ENCODE peak calls at places on chromosomes 16 and 17, in four cellular contexts. S is kidney tubule cell, F is amniotic stem cell, D is pons. G is an unnamed sample.

GRCh38 chr16:88593489-88593888 is 23.3 kb downstream of the ZC3H18 start:
- DNase-seq in F (no peak), S (no peak), D (peak), G (peak)

GRCh38 chr17:80482555-80483308 is 6.3 kb upstream of the NPTX1 start:
- DNase-seq in D (no peak), S (no peak), F (no peak), G (no peak)

GRCh38 chr17:43840814-43841213 is 6.2 kb upstream of the CD300LG start:
- DNase-seq in F (no peak), S (peak), D (no peak), G (peak)

GRCh38 chr16:3180445-3180878 is 7.5 kb upstream of the OR1F1 start:
- DNase-seq in D (no peak), S (peak), F (no peak), G (peak)

GRCh38 chr16:89256651-89257254 is 39.2 kb downstream of the ZNF778 start:
- DNase-seq in S (peak), F (peak), D (peak), G (no peak)

GRCh38 chr16:77223184-77223583 is 24.0 kb downstream of the SYCE1L start:
- DNase-seq in D (no peak), S (no peak), F (no peak), G (no peak)

GRCh38 chr16:22012241-22012640 is 4.3 kb downstream of the MOSMO start:
- DNase-seq in F (no peak), S (no peak), D (no peak), G (no peak)

GRCh38 chr16:80744856-80745255 is 59.5 kb downstream of the CDYL2 start:
- DNase-seq in D (no peak), F (no peak), S (no peak), G (no peak)

GRCh38 chr17:39736319-39737165 is 1.2 kb upstream of the GRB7 start:
- DNase-seq in F (no peak), S (peak), D (no peak), G (no peak)

GRCh38 chr16:21593530-21594289 is 5.7 kb upstream of the METTL9 start:
- DNase-seq in F (no peak), D (no peak), S (no peak), G (no peak)

GRCh38 chr17:17433260-17433659 is 43.5 kb upstream of the MED9 start:
- DNase-seq in S (no peak), F (no peak), D (no peak), G (no peak)

GRCh38 chr17:62581769-62582168 is 45.7 kb upstream of the MRC2 start:
- DNase-seq in S (no peak), D (no peak), F (no peak), G (no peak)

GRCh38 chr16:66467611-66468010 is 40.5 kb downstream of the BEAN1 start:
- DNase-seq in F (no peak), S (no peak), D (no peak), G (no peak)

GRCh38 chr17:72763981-72764380 is 328.5 kb downstream of the SLC39A11 start:
- DNase-seq in S (no peak), D (no peak), F (no peak), G (no peak)

GRCh38 chr16:12276631-12277030 is 300.1 kb downstream of the SNX29 start:
- DNase-seq in F (no peak), S (no peak), D (no peak), G (no peak)

GRCh38 chr16:48918520-48919258 is 308.7 kb upstream of the N4BP1 start:
- DNase-seq in F (no peak), D (no peak), S (peak), G (no peak)

GRCh38 chr16:69386596-69386995 is 789 bp upstream of the TERF2 start:
- DNase-seq in S (no peak), F (no peak), D (no peak), G (no peak)

GRCh38 chr16:21222495-21223337 is 10.8 kb upstream of the ANKS4B start:
- DNase-seq in F (no peak), D (no peak), S (peak), G (no peak)

GRCh38 chr16:67936876-67937605 is 391 bp upstream of the PSMB10 start:
- DNase-seq in S (no peak), D (peak), F (no peak), G (no peak)

GRCh38 chr16:53773150-53773846 is 69.3 kb downstream of the FTO start:
- DNase-seq in F (peak), S (peak), D (peak), G (no peak)

G was measured in foreskin melanocyte.